ENCODE peak calls at places on chromosomes 2 and 18, in seven cellular contexts. V, W, H, A, Z, X and J are unnamed samples.
A peak's percentile ranks its signal among the peaks of the same experiment; 100 is the strongest.

GRCh38 chr2:134683561-134684112 is 35.2 kb downstream of the TMEM163 start:
- DNase-seq in X (no peak), H (no peak), W (no peak), A (no peak), V (peak; percentile 47), Z (peak; percentile 17), J (no peak)

GRCh38 chr18:36672437-36673344 is 156.1 kb downstream of the TPGS2 start:
- DNase-seq in V (peak; percentile 32), W (no peak), A (peak; percentile 42), Z (peak; percentile 72), H (no peak), X (no peak), J (no peak)

GRCh38 chr2:8684421-8684884 is 2.6 kb downstream of the ID2 start:
- DNase-seq in X (no peak), A (no peak), V (peak; percentile 33), H (no peak), W (no peak), Z (peak; percentile 60), J (no peak)

GRCh38 chr18:50869150-50869549 is 9.8 kb upstream of the ME2 start:
- DNase-seq in H (no peak), W (no peak), A (no peak), V (no peak), Z (no peak), X (no peak), J (no peak)

GRCh38 chr2:216221806-216222205 is 112.7 kb downstream of the XRCC5 start:
- DNase-seq in X (no peak), Z (peak; percentile 56), V (no peak), H (no peak), A (no peak), W (no peak), J (no peak)

GRCh38 chr2:14634885-14635871 is 2.7 kb downstream of the LRATD1 start:
- DNase-seq in W (peak; percentile 73), X (peak; percentile 39), V (no peak), Z (peak; percentile 52), A (peak; percentile 75), H (peak; percentile 75), J (no peak)

GRCh38 chr2:150255528-150255927 is 231.9 kb downstream of the RND3 start:
- DNase-seq in H (no peak), X (no peak), W (no peak), V (no peak), A (no peak), Z (peak; percentile 57), J (peak; percentile 78)

GRCh38 chr2:74554821-74555531 is 456 bp downstream of the DOK1 start:
- DNase-seq in W (peak; percentile 94), X (no peak), H (peak; percentile 42), V (peak; percentile 76), Z (no peak), A (peak; percentile 63), J (no peak)

GRCh38 chr2:43038034-43038719 is 188.2 kb downstream of the ZFP36L2 start:
- DNase-seq in W (peak; percentile 40), X (no peak), A (no peak), V (no peak), H (no peak), Z (peak; percentile 42), J (no peak)

GRCh38 chr2:26648516-26648915 is 7.3 kb upstream of the CIB4 start:
- DNase-seq in H (no peak), A (no peak), W (peak; percentile 31), Z (no peak), X (no peak), V (no peak), J (no peak)

DNA sequence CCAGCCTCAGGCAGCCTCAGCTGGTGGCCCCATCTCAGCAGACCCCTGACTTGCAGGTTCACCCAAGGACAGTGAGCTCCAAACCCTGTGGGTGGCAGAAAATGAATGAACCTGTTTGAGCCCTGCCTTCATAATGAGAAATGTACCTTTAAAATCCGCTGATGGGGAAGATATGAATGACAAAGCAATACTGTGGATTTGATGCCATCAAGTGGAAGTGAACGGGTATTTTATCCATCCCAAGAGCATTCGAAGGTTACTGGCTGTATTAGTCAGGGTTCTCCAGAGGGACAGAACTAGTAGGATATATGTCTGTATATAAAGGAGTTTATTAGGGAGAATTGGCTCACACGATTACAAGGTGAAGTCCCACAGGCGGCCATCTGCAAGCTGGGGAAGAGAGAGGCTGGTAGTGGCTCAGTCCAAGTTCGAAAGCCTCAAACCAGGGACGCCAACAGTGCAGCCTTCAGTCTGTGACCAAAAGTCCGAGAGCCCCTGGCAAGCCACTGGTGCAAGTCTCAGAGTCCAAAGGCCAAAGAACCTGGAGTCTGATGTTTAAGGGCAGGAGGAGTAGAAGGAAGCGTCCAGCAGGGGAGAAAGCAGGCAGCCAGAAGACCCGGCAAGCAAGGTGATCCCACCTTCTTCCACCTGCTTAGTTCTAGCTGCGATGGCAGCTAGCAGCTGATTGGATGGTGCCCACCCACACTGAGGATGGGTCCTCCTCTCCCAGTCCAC is 32.1 kb downstream of the TOGARAM2 start:
- DNase-seq in Z (no peak), V (no peak), W (peak; percentile 56), X (no peak), A (no peak), H (no peak), J (no peak)
- TF ChIP-seq CTCF in Z (no peak), V (no peak), W (no peak), X (peak; percentile 15), A (no peak), H (no peak), J (no peak)

GRCh38 chr2:236162804-236163482 is 5.2 kb downstream of the GBX2 start:
- DNase-seq in Z (no peak), V (no peak), H (no peak), X (no peak), W (peak; percentile 50), A (no peak), J (no peak)
- H3K4me3 ChIP-seq in Z (no peak overlapping the region), V (no peak overlapping the region), H (no peak overlapping the region), X (peak overlapping the region; percentile 50), W (no peak overlapping the region), A (no peak overlapping the region), J (no peak overlapping the region)

DNA sequence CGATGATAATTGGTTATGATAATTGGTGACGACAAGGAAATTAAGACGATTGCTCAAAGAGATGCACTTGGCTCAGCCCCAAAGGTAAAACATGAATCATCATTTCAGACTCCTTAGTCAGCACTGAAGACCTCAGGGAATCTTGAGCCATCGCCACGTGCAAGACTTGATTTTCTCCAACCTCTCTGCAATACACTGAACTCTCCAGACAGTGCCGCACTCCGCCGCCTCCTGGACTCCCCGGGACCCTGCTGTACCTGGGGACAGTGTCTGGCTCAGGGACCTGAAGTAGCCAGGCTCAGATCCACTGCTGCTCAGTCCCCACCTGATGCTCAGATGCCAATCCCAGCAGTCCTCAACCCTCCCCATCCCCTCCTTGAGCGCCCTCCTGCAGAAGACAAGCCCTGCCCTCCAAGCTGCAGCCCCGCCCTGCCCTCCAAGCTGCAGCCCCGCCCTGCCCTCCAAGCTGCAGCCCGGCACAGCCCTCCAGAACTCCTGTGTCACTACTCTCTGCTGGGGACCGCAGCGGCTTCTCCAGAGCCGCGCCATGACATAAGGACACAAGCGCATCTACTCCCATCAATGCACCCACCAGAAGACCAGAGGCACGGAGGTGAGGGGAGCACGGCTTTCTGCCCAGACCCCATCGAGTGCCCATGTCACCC is 1.1 kb downstream of the TMEM18 start:
- DNase-seq in V (no peak), A (peak; percentile 44), Z (peak; percentile 88), X (peak; percentile 68), H (no peak), W (no peak), J (peak; percentile 80)
- TF ChIP-seq CTCF in V (peak; percentile 17), A (no peak), Z (peak; percentile 32), X (peak; percentile 50), H (no peak), W (no peak), J (peak; percentile 51)

GRCh38 chr18:10131036-10131774 is 217.4 kb downstream of the VAPA start:
- DNase-seq in Z (no peak), V (no peak), X (no peak), A (no peak), H (no peak), W (no peak), J (no peak)
- H3K4me3 ChIP-seq in Z (no peak overlapping the region), V (no peak overlapping the region), X (no peak overlapping the region), A (no peak overlapping the region), H (peak overlapping the region; percentile 46), W (no peak overlapping the region), J (no peak overlapping the region)

DNA sequence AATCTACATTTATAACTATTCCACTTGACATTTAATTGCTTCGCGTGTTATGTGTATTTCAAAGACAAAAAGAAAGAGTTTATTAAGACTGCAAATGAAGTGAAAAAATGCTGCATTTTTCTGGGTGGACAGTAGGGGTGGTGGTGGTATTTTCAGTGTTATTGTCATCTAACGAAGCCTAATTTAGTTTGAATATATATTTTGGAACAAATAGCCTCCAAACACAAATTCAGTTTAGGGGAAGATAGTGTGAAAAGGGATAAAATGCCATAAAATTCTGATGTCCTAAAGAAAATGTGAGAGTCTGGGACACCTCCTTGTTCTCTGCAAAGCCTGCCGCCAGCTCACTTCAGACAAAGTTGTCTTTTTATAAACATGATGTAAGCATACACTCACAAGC is 425.1 kb downstream of the NRXN1 start:
- DNase-seq in V (no peak), A (no peak), X (no peak), W (no peak), H (no peak), Z (peak; percentile 8), J (no peak)
- TF ChIP-seq CTCF in V (no peak), A (no peak), X (peak; percentile 28), W (no peak), H (no peak), Z (peak; percentile 38), J (peak; percentile 34)

GRCh38 chr2:148513425-148513824 is 131.1 kb upstream of the EPC2 start:
- DNase-seq in Z (no peak), H (no peak), X (no peak), W (no peak), V (no peak), A (no peak), J (no peak)

GRCh38 chr2:148509703-148510036 is 134.9 kb upstream of the EPC2 start:
- DNase-seq in W (no peak), Z (no peak), V (no peak), A (no peak), X (no peak), H (no peak), J (no peak)

GRCh38 chr2:148511883-148512282 is 132.7 kb upstream of the EPC2 start:
- DNase-seq in Z (no peak), V (no peak), H (no peak), X (no peak), A (no peak), W (no peak), J (no peak)

GRCh38 chr2:148507970-148508369 is 136.6 kb upstream of the EPC2 start:
- DNase-seq in W (no peak), H (no peak), Z (no peak), X (no peak), V (no peak), A (no peak), J (no peak)

DNA sequence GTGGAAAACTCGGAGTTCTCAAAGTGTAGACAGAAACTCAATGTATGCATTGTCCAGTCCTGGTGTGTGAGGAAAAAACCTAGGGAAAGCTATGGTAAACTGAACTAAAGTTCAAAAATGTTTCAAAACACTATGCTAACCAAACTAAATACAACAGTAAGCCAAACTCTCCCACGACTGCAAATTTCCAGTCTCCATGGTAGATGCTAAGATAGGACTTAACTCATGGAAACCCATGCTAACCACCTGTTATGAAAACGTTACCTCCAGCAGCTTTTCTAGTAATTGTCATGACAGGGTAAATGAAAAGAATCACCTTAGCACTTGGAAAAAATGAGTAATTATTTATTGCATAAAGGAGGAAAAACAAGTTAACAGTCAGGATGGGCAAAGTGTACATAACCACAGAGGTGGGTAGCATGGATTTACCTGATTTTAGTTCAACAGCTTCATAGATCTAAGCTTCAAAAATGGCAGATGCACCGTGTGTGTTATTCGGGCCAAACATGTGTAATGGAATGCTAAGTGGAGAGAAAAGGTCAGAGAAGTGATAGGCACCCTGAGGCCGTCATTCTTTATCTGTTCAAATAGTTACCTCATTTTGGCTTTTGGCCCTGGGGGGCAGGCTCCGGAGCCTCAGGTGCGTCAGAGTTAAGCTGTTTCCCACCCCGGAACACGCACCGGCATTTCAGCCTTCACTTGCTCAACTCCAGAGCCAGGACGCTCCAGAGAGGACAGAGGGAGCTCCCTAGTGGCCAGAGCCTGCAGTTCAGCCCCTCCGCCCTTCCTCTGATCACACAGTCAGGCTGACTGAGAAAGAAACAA is 135.5 kb upstream of the EPC2 start:
- DNase-seq in V (peak; percentile 81), Z (peak; percentile 86), W (peak; percentile 94), H (peak; percentile 83), A (peak; percentile 84), X (peak; percentile 63), J (peak; percentile 55)
- H3K4me3 ChIP-seq in V (peak overlapping the region; percentile 35), Z (peak overlapping the region; percentile 44), W (no peak overlapping the region), H (peak overlapping the region; percentile 35), A (peak overlapping the region; percentile 8), X (peak overlapping the region; percentile 11), J (peak overlapping the region; percentile 11)